ENCODE peak calls at places on chromosome 15, in five cellular contexts. I, B, X, P and H are unnamed samples.

GRCh38 chr15:85837011-85837433 is 42.3 kb upstream of the KLHL25 start:
- DNase-seq in B (no peak), I (no peak), P (no peak), X (no peak), H (no peak)

GRCh38 chr15:63212050-63212973 is 22.9 kb downstream of the RAB8B start:
- DNase-seq in I (no peak), B (no peak), X (no peak), P (no peak), H (peak; percentile 87)

GRCh38 chr15:98671060-98672008 is 23.0 kb downstream of the IGF1R start:
- DNase-seq in I (peak; percentile 81), P (peak; percentile 66), B (no peak), X (no peak), H (peak; percentile 69)

GRCh38 chr15:26867199-26868007 is 541 bp downstream of the GABRA5 start:
- DNase-seq in B (peak; percentile 82), I (no peak), P (no peak), X (peak; percentile 35), H (no peak)

GRCh38 chr15:25372298-25372697 is 66.5 kb downstream of the UBE3A start:
- DNase-seq in P (no peak), X (no peak), I (peak; percentile 26), B (no peak), H (peak; percentile 76)

GRCh38 chr15:31306426-31307269 is 20.0 kb upstream of the KLF13 start:
- DNase-seq in B (peak; percentile 88), P (peak; percentile 98), X (peak; percentile 90), I (no peak), H (no peak)

GRCh38 chr15:98503970-98504369 is 144.4 kb upstream of the IGF1R start:
- DNase-seq in B (no peak), P (no peak), X (no peak), I (peak; percentile 73), H (peak; percentile 50)

GRCh38 chr15:62565620-62566019 is 400.5 kb upstream of the C2CD4B start:
- DNase-seq in X (no peak), P (no peak), I (no peak), B (no peak), H (no peak)

GRCh38 chr15:22808240-22808639 is 21.8 kb downstream of the NIPA1 start:
- DNase-seq in X (no peak), I (no peak), B (no peak), P (no peak), H (no peak)

GRCh38 chr15:79964232-79964820 is 6.7 kb downstream of the BCL2A1 start:
- DNase-seq in B (no peak), I (no peak), P (no peak), X (no peak), H (no peak)

GRCh38 chr15:54277834-54278233 is 299.6 kb downstream of the UNC13C start:
- DNase-seq in X (no peak), P (no peak), B (no peak), I (no peak), H (no peak)

GRCh38 chr15:63763476-63764123 is 70.1 kb downstream of the HERC1 start:
- DNase-seq in I (no peak), X (no peak), B (no peak), P (no peak), H (peak; percentile 39)

GRCh38 chr15:92662797-92663196 is 7.2 kb upstream of the FAM174B start:
- DNase-seq in I (no peak), P (no peak), X (no peak), B (no peak), H (no peak)

GRCh38 chr15:43903864-43904290 is 77.1 kb downstream of the WDR76 start:
- DNase-seq in X (peak; percentile 89), I (peak; percentile 73), P (peak; percentile 87), B (peak; percentile 94), H (peak; percentile 58)

GRCh38 chr15:79115971-79116370 is 25.4 kb upstream of the RASGRF1 start:
- DNase-seq in I (no peak), B (peak; percentile 17), P (peak; percentile 6), X (no peak), H (no peak)

GRCh38 chr15:99059010-99059981 is 45.6 kb upstream of the SYNM start:
- DNase-seq in P (peak; percentile 85), I (peak; percentile 90), B (peak; percentile 86), X (peak; percentile 85), H (peak; percentile 87)

GRCh38 chr15:34241376-34242350 is 16.8 kb downstream of the EMC4 start:
- DNase-seq in X (no peak), B (no peak), I (peak; percentile 55), P (no peak), H (peak; percentile 51)

GRCh38 chr15:65044724-65045481 is at the start of gene SLC51B:
- DNase-seq in I (peak; percentile 84), X (no peak), B (no peak), P (no peak), H (no peak)

GRCh38 chr15:73781038-73781925 is 28.1 kb upstream of the INSYN1 start:
- DNase-seq in B (peak; percentile 66), X (no peak), I (peak; percentile 26), P (peak; percentile 56), H (peak; percentile 21)

GRCh38 chr15:56052389-56053045 is 59.1 kb upstream of the NEDD4 start:
- DNase-seq in I (peak; percentile 65), X (no peak), B (no peak), P (no peak), H (peak; percentile 68)

GRCh38 chr15:22866066-22866465 is 27.6 kb downstream of the NIPA2 start:
- DNase-seq in P (no peak), B (no peak), I (peak; percentile 45), X (no peak), H (peak; percentile 19)

GRCh38 chr15:85672338-85673097 is 122.2 kb downstream of the KLHL25 start:
- DNase-seq in X (no peak), I (peak; percentile 28), B (no peak), P (no peak), H (peak; percentile 34)

GRCh38 chr15:70439304-70439877 is 324.0 kb downstream of the UACA start:
- DNase-seq in B (no peak), P (no peak), I (no peak), X (no peak), H (no peak)

GRCh38 chr15:52912172-52912571 is 122.0 kb upstream of the ONECUT1 start:
- DNase-seq in I (no peak), X (no peak), P (no peak), B (no peak), H (no peak)

GRCh38 chr15:70613259-70613658 is 150.1 kb downstream of the UACA start:
- DNase-seq in P (no peak), I (no peak), B (no peak), X (no peak), H (no peak)

GRCh38 chr15:51576451-51576850 is 46.1 kb downstream of the DMXL2 start:
- DNase-seq in I (peak; percentile 66), B (no peak), P (no peak), X (no peak), H (no peak)
- H4K91ac ChIP-seq in I (no peak overlapping the region), B (no peak overlapping the region), P (no peak overlapping the region), X (no peak overlapping the region), H (no peak overlapping the region)

GRCh38 chr15:40320931-40321371 is 2.5 kb upstream of the INAFM2 start:
- DNase-seq in P (no peak), I (peak; percentile 80), X (no peak), B (no peak), H (peak; percentile 67)
- H4K91ac ChIP-seq in P (no peak overlapping the region), I (no peak overlapping the region), X (no peak overlapping the region), B (no peak overlapping the region), H (no peak overlapping the region)

GRCh38 chr15:78103406-78104118 is 11.2 kb downstream of the SH2D7 start:
- DNase-seq in X (no peak), B (no peak), I (no peak), P (no peak), H (no peak)

GRCh38 chr15:78100886-78101285 is 8.5 kb downstream of the SH2D7 start:
- DNase-seq in B (no peak), I (no peak), P (no peak), X (no peak), H (no peak)

GRCh38 chr15:78102741-78103140 is 10.4 kb downstream of the SH2D7 start:
- DNase-seq in I (no peak), B (no peak), P (no peak), X (no peak), H (no peak)

GRCh38 chr15:78102211-78102610 is 9.8 kb downstream of the SH2D7 start:
- DNase-seq in X (no peak), I (no peak), P (no peak), B (no peak), H (no peak)

DNA sequence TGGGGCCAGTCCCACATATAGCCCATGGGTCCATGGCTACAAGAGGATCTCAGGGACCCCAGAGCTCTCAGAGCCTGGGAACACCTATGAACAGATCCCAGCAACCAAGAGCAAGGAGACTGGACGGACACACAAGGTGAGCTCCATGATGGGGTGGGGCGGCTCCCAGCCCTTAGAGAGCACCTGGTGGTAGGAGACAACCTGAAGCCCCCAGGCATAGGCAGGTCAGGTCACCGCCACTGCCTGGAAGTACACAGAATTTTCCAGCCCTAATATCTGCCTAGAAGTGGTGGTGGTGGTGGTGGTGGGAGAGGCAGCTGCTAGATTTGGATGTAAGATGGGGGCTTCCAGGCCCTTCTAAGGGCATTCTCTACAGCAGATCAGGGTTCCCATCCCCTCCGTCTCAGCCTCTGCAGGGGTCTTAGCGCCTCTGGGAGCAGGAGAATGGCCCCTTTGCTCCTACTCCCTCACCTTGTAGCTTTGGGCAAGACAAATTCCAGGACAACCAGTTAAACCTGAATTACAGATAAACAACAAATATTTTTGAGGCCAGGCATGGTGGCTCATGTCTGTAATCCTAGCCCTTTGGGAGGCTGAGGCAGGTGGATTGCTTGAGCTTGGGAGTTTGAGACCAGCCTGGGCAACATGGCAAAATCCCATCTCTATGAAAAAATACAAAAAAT is 9.2 kb downstream of the SH2D7 start:
- DNase-seq in I (no peak), B (no peak), P (no peak), X (no peak), H (no peak)
- H4K91ac ChIP-seq in I (no peak overlapping the region), B (no peak overlapping the region), P (no peak overlapping the region), X (no peak overlapping the region), H (no peak overlapping the region)

GRCh38 chr15:66654718-66655375 is 47.2 kb upstream of the SMAD6 start:
- DNase-seq in P (no peak), B (peak; percentile 72), X (no peak), I (no peak), H (no peak)
- H4K91ac ChIP-seq in P (no peak overlapping the region), B (peak overlapping the region; percentile 29), X (no peak overlapping the region), I (peak overlapping the region; percentile 90), H (no peak overlapping the region)

GRCh38 chr15:45185903-45186770 is 1.6 kb downstream of the SHF start:
- DNase-seq in B (no peak), I (no peak), P (no peak), X (no peak), H (peak; percentile 20)

GRCh38 chr15:45187894-45188830 is at the start of gene SHF:
- DNase-seq in I (peak; percentile 43), X (peak; percentile 71), B (peak; percentile 77), P (peak; percentile 80), H (peak; percentile 45)

GRCh38 chr15:45185069-45185779 is 2.5 kb downstream of the SHF start:
- DNase-seq in B (no peak), X (no peak), P (no peak), I (no peak), H (no peak)

GRCh38 chr15:45186771-45187577 is 792 bp downstream of the SHF start:
- DNase-seq in I (no peak), X (no peak), B (peak; percentile 69), P (peak; percentile 47), H (no peak)

DNA sequence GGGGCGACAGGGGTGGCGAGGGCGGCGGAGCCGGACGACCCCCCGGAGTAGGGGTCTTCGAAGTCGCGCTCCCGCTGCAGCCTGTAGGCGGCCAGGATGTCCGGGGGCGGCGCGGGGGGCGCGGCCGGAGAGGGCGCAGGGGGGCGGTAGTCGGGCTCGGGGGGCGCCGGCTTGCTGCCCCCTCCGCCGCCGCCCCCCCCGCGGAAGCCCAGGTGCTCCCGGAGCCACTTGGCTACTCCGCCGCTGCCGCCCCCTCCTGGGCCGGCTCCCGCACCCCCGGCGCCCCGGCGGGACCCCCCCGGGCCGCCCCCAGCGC is 230 bp downstream of the SHF start:
- DNase-seq in B (no peak), X (no peak), P (no peak), I (no peak), H (no peak)
- H4K91ac ChIP-seq in B (no peak overlapping the region), X (no peak overlapping the region), P (no peak overlapping the region), I (no peak overlapping the region), H (no peak overlapping the region)